ENCODE peak calls at places on chromosomes 11 and 22, in ten cellular contexts. G is upper lobe of right lung, X is neural progenitor cell, W is RWPE2, T is IMR-90, P is dorsolateral prefrontal cortex, J is colonic mucosa, C is H9, V is psoas muscle, L is cardiac muscle cell. Y is an unnamed sample.

GRCh38 chr22:17201285-17201945 is 17.8 kb downstream of the ADA2 start:
- DNase-seq in G (no peak), W (no peak), C (no peak), V (no peak), J (no peak), T (peak), X (peak), L (peak), P (no peak), Y (peak)

GRCh38 chr22:44807915-44808690 is 55.7 kb downstream of the ARHGAP8 start:
- DNase-seq in C (peak), P (no peak), J (no peak), G (no peak), T (no peak), V (no peak), W (no peak), L (peak), X (peak), Y (no peak)

GRCh38 chr11:11468919-11469318 is 115.9 kb upstream of the CSNK2A3 start:
- DNase-seq in C (no peak), X (no peak), W (peak), P (no peak), J (no peak), V (no peak), L (no peak), T (peak), G (no peak), Y (no peak)

GRCh38 chr11:113370634-113371033 is 16.9 kb upstream of the ANKK1 start:
- DNase-seq in L (no peak), W (no peak), X (no peak), P (peak), V (no peak), J (no peak), G (no peak), T (no peak), C (no peak), Y (peak)

GRCh38 chr11:67015048-67015447 is 7.9 kb upstream of the SYT12 start:
- DNase-seq in G (no peak), X (no peak), T (no peak), J (no peak), W (no peak), V (no peak), L (no peak), P (no peak), C (no peak), Y (no peak)

GRCh38 chr22:19942886-19943664 is 1.5 kb upstream of the TXNRD2 start:
- DNase-seq in J (no peak), L (peak), X (peak), V (no peak), P (no peak), W (no peak), C (peak), G (peak), T (peak), Y (no peak)

GRCh38 chr11:11409916-11410315 is 56.9 kb upstream of the CSNK2A3 start:
- DNase-seq in X (no peak), T (no peak), C (no peak), L (peak), P (no peak), V (no peak), G (no peak), J (peak), W (no peak), Y (no peak)

GRCh38 chr11:111426615-111427014 is 47.5 kb upstream of the POU2AF1 start:
- DNase-seq in L (no peak), G (no peak), W (peak), P (no peak), X (no peak), T (no peak), J (peak), V (no peak), C (no peak), Y (no peak)

GRCh38 chr11:112467721-112468120 is 207.1 kb upstream of the PLET1 start:
- DNase-seq in P (no peak), V (peak), W (no peak), L (no peak), X (no peak), T (no peak), J (no peak), C (no peak), G (no peak), Y (no peak)

GRCh38 chr11:84398017-84398626 is 1112.0 kb upstream of the CCDC90B start:
- DNase-seq in G (no peak), X (peak), V (no peak), P (no peak), W (no peak), T (peak), L (peak), C (no peak), J (no peak), Y (no peak)

GRCh38 chr11:77114089-77114463 is 11.4 kb downstream of the OMP start:
- DNase-seq in V (no peak), L (no peak), C (no peak), T (no peak), W (no peak), X (no peak), J (no peak), P (no peak), G (no peak), Y (no peak)

GRCh38 chr11:119028346-119029068 is 2.2 kb downstream of the SLC37A4 start:
- DNase-seq in L (no peak), P (no peak), T (no peak), J (no peak), V (no peak), G (no peak), W (no peak), X (no peak), C (no peak), Y (no peak)

GRCh38 chr11:2752204-2752772 is 52.5 kb upstream of the KCNQ1OT1 start:
- DNase-seq in P (no peak), G (peak), V (no peak), T (peak), X (no peak), C (no peak), L (no peak), W (peak), J (no peak), Y (no peak)

GRCh38 chr11:86101941-86102407 is 33.1 kb upstream of the PICALM start:
- DNase-seq in C (no peak), P (no peak), V (no peak), X (no peak), L (no peak), W (no peak), G (no peak), J (no peak), T (peak), Y (no peak)

GRCh38 chr11:1840780-1841480 is 2.1 kb downstream of the TNNI2 start:
- DNase-seq in J (no peak), X (no peak), V (peak), C (no peak), P (no peak), G (no peak), L (no peak), T (no peak), W (no peak), Y (no peak)

GRCh38 chr11:93054881-93055280 is 85.4 kb downstream of the MTNR1B start:
- DNase-seq in C (no peak), W (peak), T (peak), P (peak), G (no peak), X (no peak), J (no peak), L (no peak), V (no peak), Y (no peak)

GRCh38 chr11:121649798-121650197 is 197.0 kb upstream of the SORL1-AS1 start:
- DNase-seq in W (no peak), J (no peak), C (no peak), L (no peak), T (peak), P (no peak), G (no peak), V (no peak), X (no peak), Y (no peak)

GRCh38 chr11:72924568-72925190 is 110.5 kb downstream of the ATG16L2 start:
- DNase-seq in V (no peak), P (no peak), L (no peak), J (no peak), G (no peak), T (peak), X (no peak), C (no peak), W (no peak), Y (no peak)

GRCh38 chr22:19543970-19544708 is 19.9 kb upstream of the CLDN5 start:
- DNase-seq in J (peak), T (no peak), X (no peak), W (no peak), G (no peak), L (no peak), C (no peak), V (no peak), P (no peak), Y (no peak)

GRCh38 chr22:19176732-19177131 is 1.8 kb downstream of the SLC25A1 start:
- DNase-seq in C (no peak), W (no peak), V (no peak), G (no peak), J (no peak), P (no peak), L (no peak), X (peak), T (no peak), Y (no peak)

GRCh38 chr11:44728085-44728410 is 1.3 kb downstream of the TSPAN18 start:
- DNase-seq in X (no peak), J (no peak), G (no peak), T (no peak), L (no peak), W (no peak), P (no peak), V (no peak), C (no peak), Y (no peak)

GRCh38 chr11:44727373-44728084 is 767 bp downstream of the TSPAN18 start:
- DNase-seq in P (peak), L (peak), C (peak), W (no peak), T (peak), V (peak), X (peak), G (peak), J (peak), Y (peak)

GRCh38 chr11:44729718-44730117 is 3.0 kb downstream of the TSPAN18 start:
- DNase-seq in V (no peak), C (no peak), T (no peak), G (no peak), X (no peak), L (no peak), W (no peak), J (no peak), P (no peak), Y (no peak)

GRCh38 chr11:44729065-44729464 is 2.3 kb downstream of the TSPAN18 start:
- DNase-seq in G (no peak), V (no peak), P (no peak), L (no peak), X (peak), C (no peak), W (no peak), T (no peak), J (no peak), Y (no peak)

DNA sequence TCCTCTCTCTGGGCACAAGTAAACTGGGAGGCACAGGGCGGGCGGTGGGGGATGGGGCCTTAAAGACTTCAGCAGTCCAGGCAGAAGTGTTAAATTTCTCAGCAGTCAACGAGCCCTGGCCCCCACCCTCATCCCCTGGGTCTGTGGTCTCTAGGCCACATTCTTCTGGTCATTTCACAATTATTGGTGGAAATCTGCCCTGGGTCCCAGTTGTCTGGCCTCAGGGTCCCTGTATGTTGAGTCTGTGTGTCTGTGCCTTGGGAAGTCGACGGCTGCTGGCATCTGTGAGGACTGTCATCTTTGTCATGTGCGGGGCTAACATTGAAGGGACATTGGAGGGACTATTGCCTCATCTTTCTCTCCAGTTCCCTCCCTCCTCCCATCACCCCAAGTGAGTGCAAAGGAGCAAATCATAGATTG is 1.7 kb downstream of the TSPAN18 start:
- DNase-seq in J (no peak), P (no peak), T (no peak), X (peak), G (no peak), L (no peak), W (no peak), V (no peak), C (peak), Y (no peak)
- H3K27ac ChIP-seq in J (no peak), P (no peak), T (no peak), X (peak), G (no peak), L (no peak), W (no peak), V (no peak), C (no peak), Y (no peak)

GRCh38 chr11:81373986-81374385 is 1359.7 kb downstream of the FAM181B start:
- DNase-seq in G (no peak), C (no peak), W (no peak), J (no peak), X (no peak), L (no peak), V (no peak), T (no peak), P (no peak), Y (no peak)

DNA sequence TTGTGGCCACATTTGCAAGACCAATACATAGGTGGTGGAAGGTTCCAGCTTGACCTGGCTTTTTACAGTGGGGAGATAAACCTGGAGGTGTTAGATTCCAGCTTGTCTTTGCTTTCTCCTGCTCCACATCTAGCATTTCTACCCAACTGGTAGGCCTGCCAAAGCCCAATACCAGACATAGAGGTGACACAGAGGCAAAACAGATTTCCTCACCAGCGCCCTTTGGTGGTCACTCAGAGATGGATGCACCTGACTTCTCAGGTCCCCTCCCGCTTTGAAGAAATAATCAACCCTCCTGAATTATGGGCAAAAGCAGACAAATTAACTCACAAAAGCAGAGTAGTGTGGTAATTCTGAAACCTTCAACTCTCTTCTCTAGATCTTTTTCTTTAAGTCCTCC is 1356.2 kb downstream of the FAM181B start:
- DNase-seq in L (no peak), V (no peak), C (peak), W (no peak), T (no peak), X (no peak), P (no peak), J (no peak), G (no peak), Y (no peak)
- H3K27ac ChIP-seq in L (no peak), V (no peak), C (no peak), W (no peak), T (no peak), X (no peak), P (no peak), J (no peak), G (no peak), Y (no peak)

GRCh38 chr11:124644426-124645280 is 22.0 kb downstream of the TBRG1 start:
- DNase-seq in T (peak), J (peak), W (no peak), V (peak), P (peak), G (peak), C (peak), X (peak), L (peak), Y (peak)

GRCh38 chr11:124642628-124643027 is 20.0 kb downstream of the TBRG1 start:
- DNase-seq in T (no peak), G (no peak), J (no peak), X (no peak), V (no peak), W (no peak), L (no peak), P (no peak), C (no peak), Y (no peak)

GRCh38 chr11:124643605-124644425 is 21.2 kb downstream of the TBRG1 start:
- DNase-seq in J (no peak), T (peak), P (no peak), X (no peak), V (no peak), W (no peak), C (no peak), G (no peak), L (no peak), Y (no peak)

GRCh38 chr11:124640660-124641059 is 18.0 kb downstream of the TBRG1 start:
- DNase-seq in G (no peak), C (peak), T (no peak), L (no peak), X (no peak), V (no peak), J (no peak), P (no peak), W (no peak), Y (no peak)

DNA sequence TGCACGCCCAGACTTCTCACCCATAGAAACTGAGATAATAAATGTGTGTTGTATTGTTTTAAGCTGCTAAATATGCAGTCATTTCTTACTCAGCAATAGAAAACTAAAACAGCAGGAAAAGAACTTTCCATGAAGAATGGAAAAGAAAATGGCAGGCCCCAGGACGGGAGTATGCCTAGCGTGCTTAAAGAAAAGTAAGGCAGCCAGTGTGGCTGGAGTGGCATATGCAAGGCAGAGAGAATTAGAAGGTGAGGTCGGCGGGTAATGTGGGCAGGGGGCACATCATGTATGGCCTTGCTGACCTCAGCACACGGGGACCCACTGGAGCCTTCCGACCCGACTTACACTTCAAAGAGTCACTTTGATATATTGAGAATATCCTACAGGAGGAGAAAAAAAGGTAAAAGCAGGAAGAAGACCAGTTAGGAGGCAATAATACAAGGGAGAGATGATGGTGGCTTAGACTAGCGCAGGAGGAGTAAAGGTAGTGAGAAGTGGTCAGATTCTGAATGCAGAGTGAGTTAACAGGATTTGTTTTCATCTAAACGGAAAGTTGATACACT is 20.5 kb downstream of the TBRG1 start:
- DNase-seq in C (no peak), X (no peak), J (no peak), V (no peak), P (no peak), L (no peak), W (no peak), G (no peak), T (no peak), Y (no peak)
- H3K27ac ChIP-seq in C (no peak), X (no peak), J (no peak), V (no peak), P (no peak), L (no peak), W (no peak), G (no peak), T (peak), Y (no peak)

GRCh38 chr11:68480855-68481510 is 20.4 kb downstream of the PPP6R3 start:
- DNase-seq in T (no peak), W (no peak), X (no peak), L (no peak), C (no peak), V (no peak), J (no peak), P (no peak), G (no peak), Y (no peak)
- H3K27ac ChIP-seq in T (no peak), W (no peak), X (no peak), L (peak), C (no peak), V (peak), J (no peak), P (no peak), G (no peak), Y (no peak)

GRCh38 chr22:40595497-40596234 is 40.9 kb downstream of the MRTFA start:
- DNase-seq in X (no peak), J (no peak), W (no peak), V (no peak), L (no peak), T (no peak), G (no peak), P (no peak), C (no peak), Y (no peak)
- H3K27ac ChIP-seq in X (no peak), J (no peak), W (peak), V (no peak), L (no peak), T (no peak), G (no peak), P (no peak), C (no peak), Y (no peak)

GRCh38 chr11:108536783-108537182 is 38.6 kb upstream of the POGLUT3 start:
- DNase-seq in T (no peak), J (no peak), G (no peak), X (no peak), P (no peak), V (no peak), W (no peak), C (no peak), L (no peak), Y (no peak)

GRCh38 chr11:108538502-108538901 is 40.3 kb upstream of the POGLUT3 start:
- DNase-seq in P (no peak), L (no peak), J (no peak), C (no peak), V (no peak), T (no peak), W (no peak), X (no peak), G (no peak), Y (no peak)

GRCh38 chr11:108534274-108534882 is 36.2 kb upstream of the POGLUT3 start:
- DNase-seq in J (no peak), W (no peak), L (no peak), T (no peak), C (no peak), G (no peak), V (no peak), P (no peak), X (no peak), Y (no peak)

GRCh38 chr11:108535384-108535955 is 37.3 kb upstream of the POGLUT3 start:
- DNase-seq in V (no peak), X (no peak), C (no peak), P (no peak), G (no peak), L (no peak), J (no peak), W (no peak), T (no peak), Y (no peak)

DNA sequence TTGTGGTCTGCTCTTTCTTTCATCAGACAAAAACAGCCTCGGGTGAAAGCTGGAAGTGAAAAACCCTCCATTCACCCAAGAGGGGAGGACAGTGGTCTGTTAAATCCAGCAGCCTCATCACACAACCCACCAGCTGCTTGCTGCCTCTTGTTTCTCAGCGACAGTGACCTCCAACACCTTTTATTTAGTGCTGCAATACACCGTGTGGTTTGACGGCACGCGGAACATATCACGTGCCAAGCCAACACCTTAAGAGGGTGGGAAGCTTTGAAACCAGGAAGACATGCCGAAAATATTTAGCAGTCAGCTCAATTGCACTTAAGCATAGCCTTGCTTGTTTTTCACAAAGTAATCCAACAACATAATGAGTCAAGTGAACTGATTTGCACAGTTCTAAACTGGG is 39.8 kb upstream of the POGLUT3 start:
- DNase-seq in W (no peak), G (peak), V (no peak), C (no peak), T (no peak), P (no peak), L (no peak), J (peak), X (no peak), Y (no peak)
- H3K27ac ChIP-seq in W (no peak), G (peak), V (no peak), C (no peak), T (no peak), P (no peak), L (peak), J (no peak), X (no peak), Y (no peak)

Y was measured in substantia nigra.